ENCODE peak calls at places on chromosomes 13 and 19, in eight cellular contexts. C, F, T, B, E, X, Q and S are unnamed samples.

GRCh38 chr13:92573467-92574057 is 653.0 kb upstream of the GPC6 start:
- DNase-seq in T (peak), F (peak), X (no peak), C (no peak), B (no peak), E (peak), Q (peak), S (no peak)

GRCh38 chr19:40433391-40434216 is 7.8 kb upstream of the SERTAD1 start:
- DNase-seq in Q (peak), B (no peak), E (no peak), C (peak), X (no peak), T (peak), F (peak), S (peak)

GRCh38 chr13:73304442-73304841 is 245.6 kb downstream of the KLF5 start:
- DNase-seq in X (no peak), F (no peak), E (no peak), Q (no peak), B (no peak), T (no peak), C (no peak), S (no peak)

GRCh38 chr19:12828494-12828893 is 5.9 kb downstream of the RTBDN start:
- DNase-seq in Q (peak), T (peak), B (no peak), F (peak), X (no peak), E (peak), C (peak), S (no peak)

GRCh38 chr13:23386533-23386932 is 47.0 kb downstream of the SACS start:
- DNase-seq in Q (no peak), X (no peak), T (no peak), B (no peak), E (no peak), F (no peak), C (no peak), S (no peak)

GRCh38 chr19:29672933-29673336 is 7.7 kb downstream of the PLEKHF1 start:
- DNase-seq in F (no peak), Q (no peak), X (no peak), E (no peak), C (peak), B (no peak), T (no peak), S (no peak)

GRCh38 chr19:4534836-4535658 is at the start of gene PLIN5:
- DNase-seq in E (peak), C (peak), B (peak), T (peak), X (no peak), F (peak), Q (peak), S (peak)

GRCh38 chr19:41095703-41096102 is 7.5 kb downstream of the CYP2A13 start:
- DNase-seq in B (no peak), X (no peak), E (no peak), C (no peak), T (no peak), F (peak), Q (peak), S (no peak)

GRCh38 chr19:2528543-2529173 is 52.7 kb downstream of the GADD45B start:
- DNase-seq in C (peak), F (no peak), B (no peak), E (no peak), Q (no peak), X (no peak), T (peak), S (peak)

GRCh38 chr19:49688531-49689132 is 762 bp upstream of the ADM5 start:
- DNase-seq in X (no peak), B (no peak), Q (peak), C (no peak), E (no peak), F (no peak), T (no peak), S (no peak)

GRCh38 chr13:24066405-24067292 is 93.9 kb upstream of the SPATA13 start:
- DNase-seq in Q (peak), C (no peak), B (no peak), X (no peak), F (no peak), E (no peak), T (no peak), S (no peak)

GRCh38 chr13:74128171-74128767 is 5.9 kb downstream of the KLF12 start:
- DNase-seq in F (no peak), T (no peak), Q (no peak), X (no peak), C (no peak), E (no peak), B (no peak), S (no peak)

GRCh38 chr13:111183959-111184684 is 69.0 kb downstream of the ARHGEF7 start:
- DNase-seq in E (no peak), X (no peak), T (no peak), C (no peak), Q (no peak), F (no peak), B (no peak), S (no peak)

GRCh38 chr19:57559404-57560025 is at the start of gene ZNF550:
- DNase-seq in C (peak), F (peak), E (peak), X (peak), B (peak), Q (peak), T (peak), S (peak)

GRCh38 chr13:89796196-89796595 is 1551.3 kb upstream of the MIR17HG start:
- DNase-seq in B (no peak), T (no peak), C (no peak), E (no peak), Q (no peak), F (peak), X (no peak), S (no peak)

GRCh38 chr19:38233740-38234251 is 9.8 kb upstream of the DPF1 start:
- DNase-seq in E (peak), X (no peak), T (peak), B (peak), C (peak), Q (peak), F (peak), S (peak)

GRCh38 chr19:28443361-28443760 is 769.6 kb downstream of the UQCRFS1 start:
- DNase-seq in X (no peak), C (peak), F (no peak), Q (no peak), E (no peak), B (no peak), T (no peak), S (no peak)

GRCh38 chr13:32669030-32669646 is 82.9 kb downstream of the PDS5B start:
- DNase-seq in X (no peak), E (peak), B (peak), T (peak), Q (peak), F (peak), C (no peak), S (no peak)

GRCh38 chr19:3761382-3762129 is at the start of gene APBA3:
- DNase-seq in C (peak), X (peak), Q (peak), B (peak), F (peak), T (peak), E (peak), S (peak)

GRCh38 chr19:4970558-4971423 is 1.9 kb downstream of the KDM4B start:
- DNase-seq in T (peak), X (peak), C (peak), Q (peak), E (peak), B (no peak), F (peak), S (no peak)

GRCh38 chr13:96460571-96460970 is 370.7 kb downstream of the HS6ST3 start:
- DNase-seq in B (no peak), X (no peak), Q (no peak), E (no peak), T (peak), F (no peak), C (no peak), S (no peak)

GRCh38 chr13:77502104-77502720 is 33.3 kb upstream of the SCEL start:
- DNase-seq in Q (no peak), X (no peak), F (no peak), E (no peak), C (no peak), B (no peak), T (no peak), S (no peak)

GRCh38 chr13:23901365-23901764 is 4.1 kb upstream of the C1QTNF9B start:
- DNase-seq in F (no peak), X (no peak), T (no peak), C (no peak), E (no peak), B (no peak), Q (no peak), S (no peak)

GRCh38 chr13:73876323-73876722 is 257.9 kb downstream of the KLF12 start:
- DNase-seq in F (no peak), C (no peak), X (no peak), E (no peak), T (no peak), Q (no peak), B (no peak), S (no peak)

GRCh38 chr19:30391554-30392551 is 19.7 kb downstream of the ZNF536 start:
- DNase-seq in E (no peak), X (no peak), C (no peak), B (no peak), T (no peak), Q (peak), F (no peak), S (no peak)

GRCh38 chr19:15432018-15432494 is 13.3 kb upstream of the AKAP8L start:
- DNase-seq in C (no peak), T (peak), E (no peak), X (no peak), F (peak), Q (peak), B (no peak), S (no peak)

GRCh38 chr13:50509771-50510441 is 333.6 kb downstream of the DLEU7 start:
- DNase-seq in X (no peak), F (no peak), C (no peak), T (no peak), B (no peak), E (no peak), Q (no peak), S (no peak)

GRCh38 chr13:110405597-110406450 is 98.7 kb downstream of the COL4A2 start:
- DNase-seq in E (no peak), B (no peak), T (no peak), F (no peak), C (no peak), Q (no peak), X (no peak), S (no peak)

GRCh38 chr13:60397693-60398437 is 845 bp downstream of the TDRD3 start:
- DNase-seq in X (no peak), E (peak), Q (peak), F (no peak), T (peak), B (no peak), C (peak), S (peak)

GRCh38 chr13:98565726-98566577 is 11.0 kb downstream of the STK24 start:
- DNase-seq in B (no peak), T (peak), X (no peak), F (no peak), C (peak), Q (no peak), E (no peak), S (peak)
- H3K4me3 ChIP-seq in B (no peak), T (no peak), X (no peak), F (no peak), C (peak), Q (peak), E (no peak), S (peak)

GRCh38 chr19:6219592-6220290 is 60.0 kb downstream of the MLLT1 start:
- DNase-seq in X (no peak), C (no peak), F (no peak), E (no peak), T (no peak), B (no peak), Q (no peak), S (no peak)
- TF ChIP-seq POLR2AphosphoS5 in X (no peak), C (no peak), F (no peak), E (no peak), T (no peak), B (no peak), Q (no peak), S (no peak)

GRCh38 chr19:36972594-36972993 is 56.5 kb downstream of the ZNF568 start:
- DNase-seq in B (no peak), X (no peak), T (no peak), Q (peak), F (no peak), E (no peak), C (no peak), S (no peak)

GRCh38 chr19:36973844-36974195 is 57.7 kb downstream of the ZNF568 start:
- DNase-seq in B (no peak), X (no peak), C (no peak), T (no peak), Q (no peak), E (no peak), F (no peak), S (no peak)

GRCh38 chr19:36973021-36973843 is 57.1 kb downstream of the ZNF568 start:
- DNase-seq in Q (peak), C (peak), X (peak), T (peak), B (no peak), E (peak), F (peak), S (peak)
- TF ChIP-seq CTCF in Q (peak), C (peak), X (peak), T (peak), B (no peak), E (peak), F (peak), S (peak)

GRCh38 chr19:23071087-23071511 is 45.7 kb upstream of the ZNF730 start:
- DNase-seq in X (no peak), F (no peak), Q (peak), C (no peak), E (no peak), T (peak), B (no peak), S (peak)

GRCh38 chr19:23070353-23070781 is 46.5 kb upstream of the ZNF730 start:
- DNase-seq in B (no peak), C (peak), F (peak), X (no peak), Q (peak), T (peak), E (no peak), S (no peak)

DNA sequence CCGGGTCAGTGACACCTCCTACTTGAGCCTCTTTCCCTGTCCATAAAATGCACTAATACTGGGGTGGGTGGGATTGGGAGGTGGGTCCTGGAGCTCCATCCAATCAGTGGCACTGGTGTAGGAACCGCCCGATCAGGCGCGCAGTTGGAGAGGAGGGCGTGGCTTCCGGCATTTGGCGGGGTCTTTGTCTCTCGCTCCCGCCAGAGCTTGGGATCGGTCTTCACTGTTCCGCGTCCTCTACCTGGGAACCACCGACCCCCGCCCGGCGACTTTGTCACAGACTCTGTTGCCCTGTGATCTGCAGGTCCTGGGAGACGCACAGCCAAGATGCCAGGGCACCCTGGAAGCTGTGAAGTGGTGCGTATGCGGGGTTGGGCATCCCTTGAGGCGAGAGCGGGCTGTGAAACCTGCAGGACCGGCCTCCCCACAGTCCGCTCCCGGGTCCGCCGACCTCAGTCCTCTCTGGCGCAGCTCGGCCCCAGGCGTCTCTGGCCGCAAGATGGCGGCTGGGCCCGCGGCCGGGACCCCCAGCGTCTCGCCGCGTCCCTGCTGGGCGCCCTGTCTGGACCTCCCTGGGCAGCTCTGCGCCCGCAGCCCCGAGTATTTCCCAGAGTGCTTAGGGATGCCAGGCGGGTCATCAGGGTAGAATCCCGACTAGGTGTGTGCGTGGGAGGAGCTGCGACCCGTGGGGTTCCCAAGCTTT is 41.6 kb upstream of the ZNF730 start:
- DNase-seq in E (peak), F (peak), Q (peak), T (peak), C (peak), B (no peak), X (no peak), S (peak)
- H3K4me3 ChIP-seq in E (no peak), F (peak), Q (peak), T (peak), C (peak), B (no peak), X (no peak), S (peak)

GRCh38 chr13:52061587-52061986 is 37.1 kb downstream of the UTP14C start:
- DNase-seq in F (no peak), C (no peak), T (no peak), X (no peak), E (no peak), Q (no peak), B (no peak), S (no peak)
- TF ChIP-seq POLR2AphosphoS5 in F (no peak), C (no peak), T (no peak), X (no peak), E (no peak), Q (no peak), B (no peak), S (no peak)

GRCh38 chr19:13951799-13952153 is 533 bp upstream of the DCAF15 start:
- DNase-seq in F (no peak), C (no peak), Q (no peak), X (no peak), E (no peak), T (no peak), B (no peak), S (no peak)

GRCh38 chr19:13951043-13951442 is 1.3 kb upstream of the DCAF15 start:
- DNase-seq in F (no peak), B (no peak), E (no peak), Q (no peak), T (no peak), X (no peak), C (no peak), S (no peak)

GRCh38 chr19:13953021-13953531 is 767 bp downstream of the DCAF15 start:
- DNase-seq in B (no peak), Q (peak), F (peak), E (peak), T (no peak), X (no peak), C (peak), S (no peak)

GRCh38 chr19:13954185-13954584 is 1.9 kb downstream of the DCAF15 start:
- DNase-seq in X (no peak), E (no peak), C (no peak), Q (no peak), B (no peak), T (no peak), F (no peak), S (no peak)

DNA sequence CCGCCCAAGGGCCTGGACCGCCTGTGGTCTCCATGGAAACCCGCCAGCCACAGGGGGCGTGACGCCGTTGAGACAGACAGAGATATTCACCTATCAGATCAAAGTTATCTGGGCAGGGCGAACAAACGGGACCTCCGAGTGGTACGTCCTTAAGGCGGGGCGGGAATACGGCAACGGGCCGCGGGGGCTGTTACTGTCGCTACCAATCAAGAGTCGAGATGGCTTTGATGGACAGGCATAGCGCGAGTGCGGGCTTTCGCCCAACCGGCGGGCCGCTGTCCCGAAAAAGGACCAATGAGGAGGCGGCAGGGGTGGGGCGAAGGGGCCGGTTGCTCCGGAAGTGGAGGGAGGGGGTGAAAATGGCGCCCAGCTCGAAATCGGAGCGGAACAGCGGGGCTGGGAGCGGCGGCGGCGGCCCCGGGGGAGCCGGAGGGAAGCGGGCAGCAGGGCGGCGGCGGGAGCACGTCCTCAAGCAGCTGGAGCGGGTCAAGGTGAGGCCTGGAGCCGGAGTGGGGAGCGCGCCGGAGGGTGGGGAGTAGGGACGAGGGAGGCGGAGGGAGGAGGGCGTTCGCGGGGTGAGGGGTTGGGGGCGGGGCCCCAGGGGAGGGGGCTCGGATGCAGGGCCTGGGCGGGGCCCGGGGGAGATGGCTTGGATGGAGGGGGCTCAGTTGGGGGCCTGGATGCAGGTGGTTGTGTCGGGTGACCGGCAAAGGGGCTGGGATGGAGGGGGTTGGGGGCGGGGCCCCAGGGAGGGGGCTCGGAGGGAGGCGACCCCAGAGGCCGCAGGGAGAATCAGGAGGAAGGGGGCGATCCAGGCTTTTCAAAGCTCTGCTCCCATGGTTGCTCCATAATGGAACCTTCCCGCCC is at the start of gene DCAF15:
- DNase-seq in F (peak), Q (peak), X (peak), C (peak), E (peak), B (peak), T (peak), S (peak)
- TF ChIP-seq CTCF in F (no peak), Q (no peak), X (no peak), C (no peak), E (no peak), B (no peak), T (no peak), S (no peak)

GRCh38 chr19:8333771-8334457 is 9.1 kb downstream of the KANK3 start:
- DNase-seq in B (no peak), T (peak), X (no peak), Q (peak), E (no peak), F (no peak), C (no peak), S (no peak)

GRCh38 chr19:8334458-8335342 is 8.4 kb downstream of the KANK3 start:
- DNase-seq in C (peak), B (peak), E (no peak), X (no peak), Q (peak), T (peak), F (no peak), S (no peak)

GRCh38 chr19:8331263-8331840 is 10.1 kb downstream of the RPS28 start:
- DNase-seq in B (no peak), T (no peak), X (no peak), F (no peak), E (no peak), C (no peak), Q (no peak), S (no peak)

GRCh38 chr19:8335343-8336071 is 7.6 kb downstream of the KANK3 start:
- DNase-seq in F (no peak), E (no peak), C (peak), X (no peak), B (no peak), T (peak), Q (peak), S (no peak)

DNA sequence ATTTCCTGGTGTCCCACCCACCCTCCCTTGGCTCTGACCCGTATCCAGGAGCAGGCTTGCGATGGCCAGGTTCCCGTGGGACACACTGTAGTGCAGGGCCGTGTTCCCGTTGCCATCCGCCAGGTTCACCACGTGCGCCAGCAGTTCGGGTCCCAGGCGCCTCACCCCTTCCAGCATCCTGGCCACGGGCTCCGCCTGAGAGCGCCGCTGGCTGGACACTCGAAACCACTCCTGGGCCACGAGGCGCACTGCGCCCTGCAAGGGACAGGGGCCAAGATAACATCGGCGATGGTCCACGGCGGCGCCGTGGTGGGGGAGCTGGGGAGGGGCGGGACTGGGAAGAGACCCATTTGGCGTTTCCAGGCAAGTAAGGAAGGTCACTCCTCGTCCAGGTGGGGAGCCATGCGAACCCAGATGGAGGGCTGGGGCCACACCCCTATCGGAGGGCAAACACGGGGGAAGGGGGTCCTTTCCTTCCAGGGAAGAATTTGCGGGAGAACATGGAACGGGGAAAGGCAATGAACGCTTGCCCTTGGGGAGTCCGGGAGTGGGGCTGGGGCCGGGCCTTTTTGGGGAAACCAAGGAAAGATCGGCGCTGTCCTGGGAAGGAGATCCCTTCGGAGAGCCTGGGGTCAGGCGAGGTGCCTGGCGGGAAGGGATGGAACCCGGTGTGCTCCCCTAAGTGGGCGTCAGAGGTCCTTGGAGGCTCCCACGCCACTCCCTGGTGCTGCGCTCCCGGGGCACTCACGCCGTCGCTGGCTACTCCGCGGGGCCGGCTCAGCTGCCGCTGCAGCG is 9.9 kb downstream of the KANK3 start:
- DNase-seq in Q (peak), B (no peak), X (no peak), T (peak), C (no peak), E (no peak), F (no peak), S (no peak)
- H3K4me3 ChIP-seq in Q (peak), B (no peak), X (no peak), T (no peak), C (no peak), E (no peak), F (no peak), S (no peak)